ENCODE peak calls at places on chromosome 6, in five cellular contexts. One of them, this sample, is unnamed.

GRCh38 chr6:169707772-169708171 is 5.8 kb downstream of the C6orf120 start:
- DNase-seq in fibroblast of lung: no peak
- DNase-seq in colonic mucosa: no peak
- DNase-seq in GM18507: no peak
- DNase-seq in activated gamma-delta T cell treated with Interleukin-2 at 50 U/mL for 16 hours: no peak
- DNase-seq in this sample: peak; percentile 52

GRCh38 chr6:509676-510075 is 118.1 kb downstream of the IRF4 start:
- DNase-seq in fibroblast of lung: no peak
- DNase-seq in colonic mucosa: no peak
- DNase-seq in GM18507: no peak
- DNase-seq in activated gamma-delta T cell treated with Interleukin-2 at 50 U/mL for 16 hours: no peak
- DNase-seq in this sample: no peak

GRCh38 chr6:5525209-5525608 is 263.9 kb downstream of the FARS2 start:
- DNase-seq in fibroblast of lung: peak; percentile 72
- DNase-seq in colonic mucosa: no peak
- DNase-seq in GM18507: no peak
- DNase-seq in activated gamma-delta T cell treated with Interleukin-2 at 50 U/mL for 16 hours: no peak
- DNase-seq in this sample: no peak

GRCh38 chr6:166907871-166908806 is 48.2 kb downstream of the RNASET2 start:
- DNase-seq in fibroblast of lung: no peak
- DNase-seq in colonic mucosa: no peak
- DNase-seq in GM18507: no peak
- DNase-seq in activated gamma-delta T cell treated with Interleukin-2 at 50 U/mL for 16 hours: no peak
- DNase-seq in this sample: no peak

GRCh38 chr6:20708367-20709124 is 174.3 kb downstream of the CDKAL1 start:
- DNase-seq in fibroblast of lung: peak; percentile 94
- DNase-seq in colonic mucosa: no peak
- DNase-seq in GM18507: no peak
- DNase-seq in activated gamma-delta T cell treated with Interleukin-2 at 50 U/mL for 16 hours: no peak
- DNase-seq in this sample: peak; percentile 17

GRCh38 chr6:149716181-149716580 is 1.7 kb downstream of the LATS1 start:
- DNase-seq in fibroblast of lung: no peak
- DNase-seq in colonic mucosa: no peak
- DNase-seq in GM18507: no peak
- DNase-seq in activated gamma-delta T cell treated with Interleukin-2 at 50 U/mL for 16 hours: no peak
- DNase-seq in this sample: no peak

GRCh38 chr6:148203970-148204369 is 138.7 kb upstream of the SASH1 start:
- DNase-seq in fibroblast of lung: peak; percentile 98
- DNase-seq in colonic mucosa: no peak
- DNase-seq in GM18507: peak; percentile 49
- DNase-seq in activated gamma-delta T cell treated with Interleukin-2 at 50 U/mL for 16 hours: peak; percentile 22
- DNase-seq in this sample: no peak

GRCh38 chr6:80438728-80439127 is 332.3 kb downstream of the BCKDHB start:
- DNase-seq in fibroblast of lung: peak; percentile 92
- DNase-seq in colonic mucosa: no peak
- DNase-seq in GM18507: no peak
- DNase-seq in activated gamma-delta T cell treated with Interleukin-2 at 50 U/mL for 16 hours: no peak
- DNase-seq in this sample: no peak

GRCh38 chr6:137846274-137846673 is 20.8 kb upstream of the TNFAIP3 start:
- DNase-seq in fibroblast of lung: no peak
- DNase-seq in colonic mucosa: no peak
- DNase-seq in GM18507: no peak
- DNase-seq in activated gamma-delta T cell treated with Interleukin-2 at 50 U/mL for 16 hours: no peak
- DNase-seq in this sample: no peak

GRCh38 chr6:127376685-127377084 is 33.3 kb upstream of the ECHDC1 start:
- DNase-seq in fibroblast of lung: peak; percentile 20
- DNase-seq in colonic mucosa: no peak
- DNase-seq in GM18507: no peak
- DNase-seq in activated gamma-delta T cell treated with Interleukin-2 at 50 U/mL for 16 hours: no peak
- DNase-seq in this sample: no peak

GRCh38 chr6:150202404-150202803 is 59.6 kb downstream of the PPP1R14C start:
- DNase-seq in fibroblast of lung: peak; percentile 59
- DNase-seq in colonic mucosa: peak; percentile 79
- DNase-seq in GM18507: no peak
- DNase-seq in activated gamma-delta T cell treated with Interleukin-2 at 50 U/mL for 16 hours: no peak
- DNase-seq in this sample: peak; percentile 2

GRCh38 chr6:136487746-136488145 is 62.5 kb downstream of the MAP7 start:
- DNase-seq in fibroblast of lung: no peak
- DNase-seq in colonic mucosa: no peak
- DNase-seq in GM18507: no peak
- DNase-seq in activated gamma-delta T cell treated with Interleukin-2 at 50 U/mL for 16 hours: no peak
- DNase-seq in this sample: no peak

GRCh38 chr6:128932061-128932460 is 49.1 kb downstream of the LAMA2 start:
- DNase-seq in fibroblast of lung: no peak
- DNase-seq in colonic mucosa: no peak
- DNase-seq in GM18507: no peak
- DNase-seq in activated gamma-delta T cell treated with Interleukin-2 at 50 U/mL for 16 hours: no peak
- DNase-seq in this sample: peak; percentile 24

GRCh38 chr6:102662851-102663250 is 1269.3 kb downstream of the GRIK2 start:
- DNase-seq in fibroblast of lung: no peak
- DNase-seq in colonic mucosa: no peak
- DNase-seq in GM18507: no peak
- DNase-seq in activated gamma-delta T cell treated with Interleukin-2 at 50 U/mL for 16 hours: no peak
- DNase-seq in this sample: no peak

GRCh38 chr6:41713161-41713649 is 22.2 kb downstream of the TFEB start:
- DNase-seq in fibroblast of lung: peak; percentile 63
- DNase-seq in colonic mucosa: no peak
- DNase-seq in GM18507: no peak
- DNase-seq in activated gamma-delta T cell treated with Interleukin-2 at 50 U/mL for 16 hours: no peak
- DNase-seq in this sample: peak; percentile 24

GRCh38 chr6:13190391-13190790 is 137.9 kb downstream of the TBC1D7 start:
- DNase-seq in fibroblast of lung: peak; percentile 32
- DNase-seq in colonic mucosa: no peak
- DNase-seq in GM18507: no peak
- DNase-seq in activated gamma-delta T cell treated with Interleukin-2 at 50 U/mL for 16 hours: no peak
- DNase-seq in this sample: no peak

GRCh38 chr6:148517518-148517917 is 174.9 kb downstream of the SASH1 start:
- DNase-seq in fibroblast of lung: no peak
- DNase-seq in colonic mucosa: no peak
- DNase-seq in GM18507: no peak
- DNase-seq in activated gamma-delta T cell treated with Interleukin-2 at 50 U/mL for 16 hours: no peak
- DNase-seq in this sample: no peak

GRCh38 chr6:2986722-2987196 is 12.9 kb upstream of the NQO2 start:
- DNase-seq in fibroblast of lung: peak; percentile 93
- DNase-seq in colonic mucosa: peak; percentile 46
- DNase-seq in GM18507: no peak
- DNase-seq in activated gamma-delta T cell treated with Interleukin-2 at 50 U/mL for 16 hours: no peak
- DNase-seq in this sample: peak; percentile 28

GRCh38 chr6:105109955-105110650 is 69.7 kb downstream of the POPDC3 start:
- DNase-seq in fibroblast of lung: no peak
- DNase-seq in colonic mucosa: no peak
- DNase-seq in GM18507: no peak
- DNase-seq in activated gamma-delta T cell treated with Interleukin-2 at 50 U/mL for 16 hours: no peak
- DNase-seq in this sample: no peak

GRCh38 chr6:16596890-16597331 is 164.3 kb downstream of the ATXN1 start:
- DNase-seq in fibroblast of lung: no peak
- DNase-seq in colonic mucosa: no peak
- DNase-seq in GM18507: no peak
- DNase-seq in activated gamma-delta T cell treated with Interleukin-2 at 50 U/mL for 16 hours: no peak
- DNase-seq in this sample: no peak

GRCh38 chr6:2937627-2938003 is 33.8 kb downstream of the SERPINB6 start:
- DNase-seq in fibroblast of lung: no peak
- DNase-seq in colonic mucosa: peak; percentile 12
- DNase-seq in GM18507: no peak
- DNase-seq in activated gamma-delta T cell treated with Interleukin-2 at 50 U/mL for 16 hours: no peak
- DNase-seq in this sample: no peak

GRCh38 chr6:139881728-139882211 is 507.3 kb upstream of the CITED2 start:
- DNase-seq in fibroblast of lung: peak; percentile 38
- DNase-seq in colonic mucosa: peak; percentile 66
- DNase-seq in GM18507: peak; percentile 12
- DNase-seq in activated gamma-delta T cell treated with Interleukin-2 at 50 U/mL for 16 hours: peak; percentile 7
- DNase-seq in this sample: peak; percentile 63

GRCh38 chr6:90397929-90398674 is 101.5 kb upstream of the BACH2 start:
- DNase-seq in fibroblast of lung: peak; percentile 40
- DNase-seq in colonic mucosa: no peak
- DNase-seq in GM18507: no peak
- DNase-seq in activated gamma-delta T cell treated with Interleukin-2 at 50 U/mL for 16 hours: peak; percentile 83
- DNase-seq in this sample: peak; percentile 58

GRCh38 chr6:149387787-149388512 is 12.1 kb upstream of the SUMO4 start:
- DNase-seq in fibroblast of lung: no peak
- DNase-seq in colonic mucosa: peak; percentile 22
- DNase-seq in GM18507: no peak
- DNase-seq in activated gamma-delta T cell treated with Interleukin-2 at 50 U/mL for 16 hours: no peak
- DNase-seq in this sample: no peak

GRCh38 chr6:168026925-168027324 is 29.5 kb downstream of the KIF25 start:
- DNase-seq in fibroblast of lung: no peak
- DNase-seq in colonic mucosa: peak; percentile 3
- DNase-seq in GM18507: no peak
- DNase-seq in activated gamma-delta T cell treated with Interleukin-2 at 50 U/mL for 16 hours: no peak
- DNase-seq in this sample: no peak

GRCh38 chr6:108119212-108120141 is 44.9 kb upstream of the OSTM1 start:
- DNase-seq in fibroblast of lung: no peak
- DNase-seq in colonic mucosa: no peak
- DNase-seq in GM18507: no peak
- DNase-seq in activated gamma-delta T cell treated with Interleukin-2 at 50 U/mL for 16 hours: no peak
- DNase-seq in this sample: no peak

GRCh38 chr6:106918128-106918527 is 56.4 kb downstream of the CD24 start:
- DNase-seq in fibroblast of lung: no peak
- DNase-seq in colonic mucosa: no peak
- DNase-seq in GM18507: no peak
- DNase-seq in activated gamma-delta T cell treated with Interleukin-2 at 50 U/mL for 16 hours: no peak
- DNase-seq in this sample: peak; percentile 81

GRCh38 chr6:45367999-45368398 is 9.7 kb downstream of the SUPT3H start:
- DNase-seq in fibroblast of lung: no peak
- DNase-seq in colonic mucosa: no peak
- DNase-seq in GM18507: no peak
- DNase-seq in activated gamma-delta T cell treated with Interleukin-2 at 50 U/mL for 16 hours: no peak
- DNase-seq in this sample: no peak

GRCh38 chr6:150418825-150419594 is 50.2 kb downstream of the IYD start:
- DNase-seq in fibroblast of lung: peak; percentile 55
- DNase-seq in colonic mucosa: peak; percentile 75
- DNase-seq in GM18507: peak; percentile 43
- DNase-seq in activated gamma-delta T cell treated with Interleukin-2 at 50 U/mL for 16 hours: peak; percentile 41
- DNase-seq in this sample: peak; percentile 83

This sample was measured in DMS53.